ENCODE peak calls at places on chromosomes 3 and 15, in six cellular contexts. K is cardiac septum; T is psoas muscle; N is stimulated activated CD4-positive, alpha-beta T cell treated with anti-CD3 and anti-CD28 coated beads, Interleukin-4, amount 100 ng/mL, for 48 hours; E is NCI-H1694; G is GM12878. F is an unnamed sample.

GRCh38 chr3:31391150-31391549 is 141.6 kb upstream of the STT3B start:
- DNase-seq in K (no peak), T (no peak), N (no peak), E (no peak), G (no peak), F (no peak)

GRCh38 chr3:62723636-62724217 is 151.5 kb downstream of the CADPS start:
- DNase-seq in K (no peak), T (no peak), N (no peak), E (no peak), G (no peak), F (no peak)

GRCh38 chr15:99511529-99511864 is 54.3 kb upstream of the MEF2A start:
- DNase-seq in K (no peak), T (no peak), N (no peak), E (no peak), G (no peak), F (no peak)

GRCh38 chr3:175443682-175444081 is 584.5 kb downstream of the NAALADL2 start:
- DNase-seq in K (no peak), T (no peak), N (no peak), E (no peak), G (no peak), F (no peak)

GRCh38 chr3:62601238-62601856 is 228.0 kb upstream of the FEZF2 start:
- DNase-seq in K (no peak), T (no peak), N (no peak), E (peak; percentile 41), G (no peak), F (no peak)

GRCh38 chr3:81788650-81789049 is 27.2 kb upstream of the GBE1 start:
- DNase-seq in K (no peak), T (no peak), N (no peak), E (no peak), G (peak; percentile 58), F (no peak)

GRCh38 chr3:187694801-187695200 is 7.6 kb downstream of the RTP2 start:
- DNase-seq in K (no peak), T (no peak), N (no peak), E (no peak), G (no peak), F (no peak)

GRCh38 chr3:123327480-123327879 is 121.4 kb downstream of the ADCY5 start:
- DNase-seq in K (no peak), T (no peak), N (no peak), E (no peak), G (no peak), F (no peak)

GRCh38 chr15:70259640-70260066 is 161.9 kb upstream of the TLE3 start:
- DNase-seq in K (no peak), T (peak; percentile 41), N (no peak), E (no peak), G (no peak), F (no peak)

GRCh38 chr3:40593351-40593750 is 68.6 kb downstream of the ZNF621 start:
- DNase-seq in K (no peak), T (no peak), N (no peak), E (no peak), G (no peak), F (no peak)

GRCh38 chr3:148218222-148218621 is 479.5 kb upstream of the AGTR1 start:
- DNase-seq in K (no peak), T (no peak), N (no peak), E (no peak), G (no peak), F (no peak)

F was measured in CMK.